ENCODE peak calls at places on chromosomes 12 and 14, in eight cellular contexts. T, B, S, J, A, Y, H and L are unnamed samples.
A peak's percentile ranks its signal among the peaks of the same experiment; 100 is the strongest.

GRCh38 chr12:77841467-77842054 is 10.9 kb downstream of the NAV3 start:
- DNase-seq in T (no peak), B (peak; percentile 8), S (no peak), J (no peak), A (no peak), Y (no peak), H (no peak), L (no peak)

GRCh38 chr12:98646165-98646764 is 1.2 kb downstream of the APAF1 start:
- DNase-seq in T (no peak), B (no peak), S (peak; percentile 8), J (no peak), A (no peak), Y (peak; percentile 57), H (no peak), L (no peak)

GRCh38 chr12:54460317-54460935 is 13.0 kb downstream of the GTSF1 start:
- DNase-seq in T (no peak), B (no peak), S (no peak), J (no peak), A (no peak), Y (no peak), H (no peak), L (no peak)

GRCh38 chr12:20426191-20426590 is 57.9 kb downstream of the PDE3A start:
- DNase-seq in T (no peak), B (no peak), S (no peak), J (no peak), A (no peak), Y (no peak), H (no peak), L (no peak)

GRCh38 chr14:30528778-30529642 is 29.9 kb upstream of the G2E3 start:
- DNase-seq in T (no peak), B (no peak), S (no peak), J (no peak), A (no peak), Y (no peak), H (no peak), L (no peak)

GRCh38 chr12:43921666-43922337 is 85.9 kb downstream of the TMEM117 start:
- DNase-seq in T (no peak), B (no peak), S (no peak), J (no peak), A (no peak), Y (peak; percentile 7), H (no peak), L (peak; percentile 23)

GRCh38 chr14:104913413-104913812 is 11.3 kb upstream of the PLD4 start:
- DNase-seq in T (no peak), B (no peak), S (no peak), J (peak; percentile 8), A (no peak), Y (no peak), H (no peak), L (no peak)

GRCh38 chr14:52961060-52961639 is 10.3 kb upstream of the FERMT2 start:
- DNase-seq in T (peak; percentile 8), B (peak; percentile 72), S (peak; percentile 69), J (peak; percentile 63), A (peak; percentile 30), Y (peak; percentile 70), H (peak; percentile 73), L (peak; percentile 65)

GRCh38 chr12:128259556-128260070 is 7.4 kb upstream of the TMEM132C start:
- DNase-seq in T (peak; percentile 37), B (no peak), S (peak; percentile 82), J (peak; percentile 57), A (no peak), Y (no peak), H (no peak), L (peak; percentile 11)

GRCh38 chr12:89328483-89329030 is 23.7 kb downstream of the DUSP6 start:
- DNase-seq in T (no peak), B (no peak), S (no peak), J (no peak), A (no peak), Y (no peak), H (no peak), L (no peak)

GRCh38 chr14:88256997-88257755 is 65.9 kb downstream of the KCNK10 start:
- DNase-seq in T (no peak), B (no peak), S (no peak), J (no peak), A (no peak), Y (no peak), H (no peak), L (no peak)

GRCh38 chr12:50187084-50187900 is 20.1 kb upstream of the CERS5 start:
- DNase-seq in T (no peak), B (no peak), S (no peak), J (no peak), A (no peak), Y (peak; percentile 69), H (no peak), L (peak; percentile 81)

GRCh38 chr12:51028126-51028810 is 2.1 kb upstream of the SLC11A2 start:
- DNase-seq in T (peak; percentile 18), B (no peak), S (peak; percentile 69), J (peak; percentile 44), A (no peak), Y (peak; percentile 59), H (peak; percentile 36), L (peak; percentile 17)

GRCh38 chr12:122023339-122024131 is 1.9 kb downstream of the BCL7A start:
- DNase-seq in T (peak; percentile 65), B (peak; percentile 57), S (peak; percentile 59), J (peak; percentile 86), A (no peak), Y (peak; percentile 75), H (peak; percentile 73), L (peak; percentile 35)

GRCh38 chr12:123120452-123121166 is 30.3 kb downstream of the PITPNM2 start:
- DNase-seq in T (no peak), B (no peak), S (no peak), J (no peak), A (no peak), Y (no peak), H (no peak), L (no peak)

GRCh38 chr12:38771871-38772270 is 133.5 kb downstream of the CPNE8 start:
- DNase-seq in T (no peak), B (no peak), S (no peak), J (no peak), A (no peak), Y (peak; percentile 27), H (no peak), L (no peak)

GRCh38 chr12:80763874-80764273 is 47.2 kb downstream of the MYF5 start:
- DNase-seq in T (no peak), B (no peak), S (peak; percentile 74), J (peak; percentile 24), A (no peak), Y (peak; percentile 62), H (no peak), L (peak; percentile 21)

GRCh38 chr12:51839310-51839943 is 9.1 kb downstream of the FIGNL2 start:
- DNase-seq in T (no peak), B (no peak), S (peak; percentile 73), J (no peak), A (no peak), Y (no peak), H (no peak), L (no peak)

GRCh38 chr14:74563233-74563585 is 48.8 kb downstream of the LTBP2 start:
- DNase-seq in T (no peak), B (no peak), S (no peak), J (no peak), A (no peak), Y (peak; percentile 95), H (no peak), L (peak; percentile 48)

GRCh38 chr12:6306151-6306550 is 4.3 kb upstream of the PLEKHG6 start:
- DNase-seq in T (no peak), B (no peak), S (no peak), J (no peak), A (no peak), Y (no peak), H (no peak), L (no peak)

GRCh38 chr12:54658306-54659264 is 10.4 kb upstream of the DCD start:
- DNase-seq in T (no peak), B (peak; percentile 38), S (peak; percentile 73), J (peak; percentile 64), A (peak; percentile 5), Y (no peak), H (peak; percentile 63), L (peak; percentile 34)

GRCh38 chr14:90491221-90491867 is 94.5 kb downstream of the CALM1 start:
- DNase-seq in T (peak; percentile 68), B (no peak), S (no peak), J (no peak), A (no peak), Y (no peak), H (no peak), L (peak; percentile 82)

DNA sequence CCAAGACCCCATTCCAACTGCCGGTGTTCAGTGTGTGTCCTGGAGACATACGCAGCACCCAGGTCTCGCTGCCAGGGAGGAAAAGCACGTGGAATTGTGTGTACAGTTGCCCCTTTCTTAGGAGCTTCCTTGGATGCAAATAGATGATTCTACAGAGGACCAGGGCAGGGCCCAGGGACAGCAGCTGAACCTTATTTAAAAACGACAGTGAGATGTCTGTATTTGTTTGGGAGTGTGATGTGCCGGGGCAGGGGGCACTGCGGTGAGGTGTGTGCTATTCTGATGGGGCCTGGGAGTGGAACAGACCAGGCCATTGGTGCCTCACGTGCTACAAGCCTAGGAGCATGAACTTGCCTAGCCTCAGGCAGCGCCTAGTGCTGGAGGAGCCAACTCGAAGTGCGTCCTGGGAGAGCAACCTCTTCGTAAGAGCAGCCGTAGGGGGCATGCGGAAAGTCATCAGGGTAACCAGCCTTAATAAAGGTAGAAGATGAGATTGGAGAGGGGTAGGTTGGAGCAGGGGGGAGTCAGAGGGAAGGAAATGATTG is 98.3 kb upstream of the ESRRB start:
- DNase-seq in T (no peak), B (no peak), S (no peak), J (no peak), A (no peak), Y (no peak), H (no peak), L (no peak)
- H3K27ac ChIP-seq in T (no peak overlapping the region), B (no peak overlapping the region), S (no peak overlapping the region), J (no peak overlapping the region), A (no peak overlapping the region), Y (no peak overlapping the region), H (no peak overlapping the region), L (no peak overlapping the region)

GRCh38 chr14:47009615-47010014 is 358.0 kb upstream of the RPL10L start:
- DNase-seq in T (no peak), B (no peak), S (no peak), J (no peak), A (no peak), Y (no peak), H (no peak), L (no peak)
- H3K27ac ChIP-seq in T (no peak overlapping the region), B (no peak overlapping the region), S (no peak overlapping the region), J (no peak overlapping the region), A (no peak overlapping the region), Y (no peak overlapping the region), H (no peak overlapping the region), L (no peak overlapping the region)

GRCh38 chr12:479161-479560 is 19.4 kb downstream of the B4GALNT3 start:
- DNase-seq in T (no peak), B (no peak), S (no peak), J (no peak), A (no peak), Y (no peak), H (no peak), L (no peak)
- H3K27ac ChIP-seq in T (no peak overlapping the region), B (no peak overlapping the region), S (no peak overlapping the region), J (no peak overlapping the region), A (no peak overlapping the region), Y (no peak overlapping the region), H (no peak overlapping the region), L (no peak overlapping the region)

DNA sequence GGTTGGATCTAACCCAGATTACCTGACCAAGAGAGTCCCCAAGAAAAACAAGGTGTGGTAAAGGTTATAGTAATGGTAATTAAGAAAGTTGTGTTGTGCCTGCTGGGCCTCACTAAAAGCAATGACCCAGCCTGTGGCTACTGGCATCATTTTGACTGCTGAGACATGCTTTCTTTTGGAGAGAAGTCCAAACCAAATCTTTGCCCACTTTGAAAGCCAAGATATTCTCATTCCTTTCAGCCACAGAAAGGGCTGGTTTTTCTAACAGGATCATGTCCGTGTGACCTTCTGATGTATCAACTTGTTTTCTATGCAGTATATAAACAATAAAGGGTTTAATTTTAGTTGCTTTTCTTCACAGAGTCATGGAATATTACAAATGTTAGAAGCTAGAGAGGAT is 388.6 kb downstream of the RAD51B start:
- DNase-seq in T (no peak), B (no peak), S (no peak), J (no peak), A (no peak), Y (no peak), H (no peak), L (no peak)
- H3K27ac ChIP-seq in T (no peak overlapping the region), B (no peak overlapping the region), S (no peak overlapping the region), J (no peak overlapping the region), A (no peak overlapping the region), Y (no peak overlapping the region), H (no peak overlapping the region), L (no peak overlapping the region)